ENCODE peak calls at places on chromosomes 5 and 9, in five cellular contexts. One of them, this sample, is unnamed.

GRCh38 chr5:92644271-92644886 is 936.6 kb downstream of the NR2F1-AS1 start:
- DNase-seq in effector memory CD4-positive, alpha-beta T cell: no peak
- DNase-seq in suprapubic skin: no peak
- DNase-seq in fibroblast of lung: no peak
- DNase-seq in CD4-positive, CD25-positive, alpha-beta regulatory T cell: no peak
- DNase-seq in this sample: no peak

GRCh38 chr5:99019812-99020697 is 91.2 kb upstream of the CHD1 start:
- DNase-seq in effector memory CD4-positive, alpha-beta T cell: no peak
- DNase-seq in suprapubic skin: no peak
- DNase-seq in fibroblast of lung: peak; percentile 95
- DNase-seq in CD4-positive, CD25-positive, alpha-beta regulatory T cell: no peak
- DNase-seq in this sample: no peak

GRCh38 chr9:77457916-77458592 is 190.1 kb downstream of the GNA14 start:
- DNase-seq in effector memory CD4-positive, alpha-beta T cell: peak; percentile 29
- DNase-seq in suprapubic skin: no peak
- DNase-seq in fibroblast of lung: peak; percentile 61
- DNase-seq in CD4-positive, CD25-positive, alpha-beta regulatory T cell: peak; percentile 77
- DNase-seq in this sample: no peak

GRCh38 chr5:108260105-108260857 is 121.6 kb downstream of the FBXL17 start:
- DNase-seq in effector memory CD4-positive, alpha-beta T cell: peak; percentile 48
- DNase-seq in suprapubic skin: peak; percentile 70
- DNase-seq in fibroblast of lung: peak; percentile 74
- DNase-seq in CD4-positive, CD25-positive, alpha-beta regulatory T cell: peak; percentile 75
- DNase-seq in this sample: peak; percentile 73

GRCh38 chr9:70902705-70903131 is 218.7 kb downstream of the TRPM3 start:
- DNase-seq in effector memory CD4-positive, alpha-beta T cell: no peak
- DNase-seq in suprapubic skin: no peak
- DNase-seq in fibroblast of lung: peak; percentile 100
- DNase-seq in CD4-positive, CD25-positive, alpha-beta regulatory T cell: no peak
- DNase-seq in this sample: no peak

GRCh38 chr5:79871721-79872120 is 119.3 kb downstream of the MTX3 start:
- DNase-seq in effector memory CD4-positive, alpha-beta T cell: no peak
- DNase-seq in suprapubic skin: no peak
- DNase-seq in fibroblast of lung: no peak
- DNase-seq in CD4-positive, CD25-positive, alpha-beta regulatory T cell: no peak
- DNase-seq in this sample: no peak

GRCh38 chr9:133702798-133703570 is 35.2 kb downstream of the SARDH start:
- DNase-seq in effector memory CD4-positive, alpha-beta T cell: no peak
- DNase-seq in suprapubic skin: peak; percentile 53
- DNase-seq in fibroblast of lung: no peak
- DNase-seq in CD4-positive, CD25-positive, alpha-beta regulatory T cell: no peak
- DNase-seq in this sample: peak; percentile 26

GRCh38 chr5:145925803-145926202 is 10.6 kb upstream of the SH3RF2 start:
- DNase-seq in effector memory CD4-positive, alpha-beta T cell: no peak
- DNase-seq in suprapubic skin: no peak
- DNase-seq in fibroblast of lung: peak; percentile 49
- DNase-seq in CD4-positive, CD25-positive, alpha-beta regulatory T cell: no peak
- DNase-seq in this sample: no peak

GRCh38 chr5:83255268-83255667 is 177.9 kb downstream of the XRCC4 start:
- DNase-seq in effector memory CD4-positive, alpha-beta T cell: no peak
- DNase-seq in suprapubic skin: no peak
- DNase-seq in fibroblast of lung: peak; percentile 80
- DNase-seq in CD4-positive, CD25-positive, alpha-beta regulatory T cell: no peak
- DNase-seq in this sample: no peak

GRCh38 chr9:77599492-77599891 is 48.6 kb downstream of the GNA14 start:
- DNase-seq in effector memory CD4-positive, alpha-beta T cell: no peak
- DNase-seq in suprapubic skin: no peak
- DNase-seq in fibroblast of lung: no peak
- DNase-seq in CD4-positive, CD25-positive, alpha-beta regulatory T cell: no peak
- DNase-seq in this sample: no peak

GRCh38 chr9:123642291-123643278 is 286.6 kb downstream of the CRB2 start:
- DNase-seq in effector memory CD4-positive, alpha-beta T cell: no peak
- DNase-seq in suprapubic skin: no peak
- DNase-seq in fibroblast of lung: peak; percentile 18
- DNase-seq in CD4-positive, CD25-positive, alpha-beta regulatory T cell: no peak
- DNase-seq in this sample: peak; percentile 67

GRCh38 chr9:77589046-77589795 is 58.9 kb downstream of the GNA14 start:
- DNase-seq in effector memory CD4-positive, alpha-beta T cell: no peak
- DNase-seq in suprapubic skin: no peak
- DNase-seq in fibroblast of lung: no peak
- DNase-seq in CD4-positive, CD25-positive, alpha-beta regulatory T cell: no peak
- DNase-seq in this sample: peak; percentile 45

GRCh38 chr5:157165261-157165660 is 803 bp downstream of the GARIN3 start:
- DNase-seq in effector memory CD4-positive, alpha-beta T cell: no peak
- DNase-seq in suprapubic skin: no peak
- DNase-seq in fibroblast of lung: no peak
- DNase-seq in CD4-positive, CD25-positive, alpha-beta regulatory T cell: no peak
- DNase-seq in this sample: no peak

GRCh38 chr9:82989949-82990348 is 73.0 kb downstream of the RASEF start:
- DNase-seq in effector memory CD4-positive, alpha-beta T cell: no peak
- DNase-seq in suprapubic skin: no peak
- DNase-seq in fibroblast of lung: no peak
- DNase-seq in CD4-positive, CD25-positive, alpha-beta regulatory T cell: no peak
- DNase-seq in this sample: no peak

GRCh38 chr5:141491323-141492167 is 2.7 kb downstream of the PCDHGC5 start:
- DNase-seq in effector memory CD4-positive, alpha-beta T cell: no peak
- DNase-seq in suprapubic skin: no peak
- DNase-seq in fibroblast of lung: no peak
- DNase-seq in CD4-positive, CD25-positive, alpha-beta regulatory T cell: no peak
- DNase-seq in this sample: no peak

GRCh38 chr5:149956685-149957084 is 3.9 kb upstream of the SLC26A2 start:
- DNase-seq in effector memory CD4-positive, alpha-beta T cell: no peak
- DNase-seq in suprapubic skin: no peak
- DNase-seq in fibroblast of lung: no peak
- DNase-seq in CD4-positive, CD25-positive, alpha-beta regulatory T cell: no peak
- DNase-seq in this sample: no peak

GRCh38 chr5:120405923-120406322 is 58.2 kb upstream of the PRR16 start:
- DNase-seq in effector memory CD4-positive, alpha-beta T cell: no peak
- DNase-seq in suprapubic skin: no peak
- DNase-seq in fibroblast of lung: peak; percentile 94
- DNase-seq in CD4-positive, CD25-positive, alpha-beta regulatory T cell: no peak
- DNase-seq in this sample: no peak

GRCh38 chr9:72193478-72193881 is 44.2 kb downstream of the GDA start:
- DNase-seq in effector memory CD4-positive, alpha-beta T cell: no peak
- DNase-seq in suprapubic skin: no peak
- DNase-seq in fibroblast of lung: no peak
- DNase-seq in CD4-positive, CD25-positive, alpha-beta regulatory T cell: no peak
- DNase-seq in this sample: no peak

GRCh38 chr9:86080112-86080579 is 19.2 kb downstream of the GOLM1 start:
- DNase-seq in effector memory CD4-positive, alpha-beta T cell: no peak
- DNase-seq in suprapubic skin: no peak
- DNase-seq in fibroblast of lung: no peak
- DNase-seq in CD4-positive, CD25-positive, alpha-beta regulatory T cell: no peak
- DNase-seq in this sample: no peak

GRCh38 chr5:2441496-2442180 is 309.8 kb downstream of the IRX2 start:
- DNase-seq in effector memory CD4-positive, alpha-beta T cell: no peak
- DNase-seq in suprapubic skin: no peak
- DNase-seq in fibroblast of lung: no peak
- DNase-seq in CD4-positive, CD25-positive, alpha-beta regulatory T cell: no peak
- DNase-seq in this sample: no peak

GRCh38 chr5:2439608-2440007 is 311.9 kb downstream of the IRX2 start:
- DNase-seq in effector memory CD4-positive, alpha-beta T cell: no peak
- DNase-seq in suprapubic skin: no peak
- DNase-seq in fibroblast of lung: no peak
- DNase-seq in CD4-positive, CD25-positive, alpha-beta regulatory T cell: no peak
- DNase-seq in this sample: no peak

GRCh38 chr5:2442686-2443354 is 308.7 kb downstream of the IRX2 start:
- DNase-seq in effector memory CD4-positive, alpha-beta T cell: no peak
- DNase-seq in suprapubic skin: no peak
- DNase-seq in fibroblast of lung: no peak
- DNase-seq in CD4-positive, CD25-positive, alpha-beta regulatory T cell: no peak
- DNase-seq in this sample: no peak
- H3K27me3 ChIP-seq in effector memory CD4-positive, alpha-beta T cell: no peaks in the 10 kb centered on the region
- H3K27me3 ChIP-seq in suprapubic skin: peaks cover 3% of the 10 kb centered on the region
- H3K27me3 ChIP-seq in fibroblast of lung: no peaks in the 10 kb centered on the region
- H3K27me3 ChIP-seq in CD4-positive, CD25-positive, alpha-beta regulatory T cell: no peaks in the 10 kb centered on the region
- H3K27me3 ChIP-seq in this sample: no peaks in the 10 kb centered on the region

GRCh38 chr9:3825724-3826123 is 299.9 kb upstream of the RFX3 start:
- DNase-seq in effector memory CD4-positive, alpha-beta T cell: no peak
- DNase-seq in suprapubic skin: no peak
- DNase-seq in fibroblast of lung: no peak
- DNase-seq in CD4-positive, CD25-positive, alpha-beta regulatory T cell: no peak
- DNase-seq in this sample: no peak
- H3K27ac ChIP-seq in effector memory CD4-positive, alpha-beta T cell: no peak overlapping the region
- H3K27ac ChIP-seq in suprapubic skin: no peak overlapping the region
- H3K27ac ChIP-seq in fibroblast of lung: no peak overlapping the region
- H3K27ac ChIP-seq in CD4-positive, CD25-positive, alpha-beta regulatory T cell: no peak overlapping the region
- H3K27ac ChIP-seq in this sample: no peak overlapping the region

DNA sequence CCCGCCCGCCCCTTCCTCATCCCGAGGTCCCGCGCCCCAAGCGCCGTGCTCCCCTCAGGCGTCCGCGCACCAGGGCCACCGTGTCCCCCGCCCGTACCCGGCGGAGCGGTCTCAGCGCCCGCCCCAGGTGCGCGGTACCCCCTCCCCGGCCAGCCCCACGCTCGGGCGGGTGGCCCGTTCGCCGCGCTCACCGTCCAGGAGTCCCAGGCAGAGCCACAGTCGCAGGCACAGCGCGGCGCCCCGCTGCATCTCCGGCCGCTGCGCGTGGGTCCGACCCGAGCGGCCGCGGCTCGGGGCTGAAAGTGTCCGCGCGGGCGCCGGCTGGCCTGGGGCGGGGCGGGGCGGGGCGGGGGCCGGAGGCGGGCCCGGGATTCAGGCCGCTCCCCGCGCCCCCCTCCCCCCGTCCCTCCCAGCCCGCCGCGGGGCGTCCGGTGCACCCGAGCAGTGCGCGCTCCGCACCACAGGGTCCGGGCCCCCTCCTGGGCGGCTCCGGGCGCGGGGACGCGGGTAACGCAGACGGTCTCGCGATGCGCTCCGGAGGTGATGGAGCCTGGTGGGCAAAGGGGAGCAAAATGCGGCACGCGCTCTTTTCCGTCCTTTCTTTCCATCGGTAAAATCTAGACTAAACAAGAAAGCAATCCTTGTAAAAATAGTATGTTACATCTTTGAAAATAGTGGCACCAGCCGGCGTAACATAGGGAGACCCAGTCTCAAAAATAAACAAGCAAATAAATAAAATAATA is at the start of gene FLT4:
- DNase-seq in effector memory CD4-positive, alpha-beta T cell: no peak
- DNase-seq in suprapubic skin: peak; percentile 47
- DNase-seq in fibroblast of lung: no peak
- DNase-seq in CD4-positive, CD25-positive, alpha-beta regulatory T cell: peak; percentile 30
- DNase-seq in this sample: no peak
- H3K27me3 ChIP-seq in effector memory CD4-positive, alpha-beta T cell: peaks cover 5% of the 10 kb centered on the region
- H3K27me3 ChIP-seq in suprapubic skin: peaks cover 83% of the 10 kb centered on the region
- H3K27me3 ChIP-seq in fibroblast of lung: peaks cover 17% of the 10 kb centered on the region
- H3K27me3 ChIP-seq in CD4-positive, CD25-positive, alpha-beta regulatory T cell: no peaks in the 10 kb centered on the region
- H3K27me3 ChIP-seq in this sample: peaks cover 90% of the 10 kb centered on the region

GRCh38 chr5:1155191-1156032 is 43.5 kb upstream of the SLC12A7 start:
- DNase-seq in effector memory CD4-positive, alpha-beta T cell: no peak
- DNase-seq in suprapubic skin: no peak
- DNase-seq in fibroblast of lung: no peak
- DNase-seq in CD4-positive, CD25-positive, alpha-beta regulatory T cell: no peak
- DNase-seq in this sample: no peak
- H3K27ac ChIP-seq in effector memory CD4-positive, alpha-beta T cell: no peak overlapping the region
- H3K27ac ChIP-seq in suprapubic skin: peak overlapping the region; percentile 80
- H3K27ac ChIP-seq in fibroblast of lung: no peak overlapping the region
- H3K27ac ChIP-seq in CD4-positive, CD25-positive, alpha-beta regulatory T cell: no peak overlapping the region
- H3K27ac ChIP-seq in this sample: no peak overlapping the region

GRCh38 chr9:132556226-132556625 is 26.2 kb upstream of the BARHL1 start:
- DNase-seq in effector memory CD4-positive, alpha-beta T cell: no peak
- DNase-seq in suprapubic skin: no peak
- DNase-seq in fibroblast of lung: no peak
- DNase-seq in CD4-positive, CD25-positive, alpha-beta regulatory T cell: no peak
- DNase-seq in this sample: no peak
- H3K27me3 ChIP-seq in effector memory CD4-positive, alpha-beta T cell: no peaks in the 10 kb centered on the region
- H3K27me3 ChIP-seq in suprapubic skin: peaks cover 57% of the 10 kb centered on the region
- H3K27me3 ChIP-seq in fibroblast of lung: peaks cover 5% of the 10 kb centered on the region
- H3K27me3 ChIP-seq in CD4-positive, CD25-positive, alpha-beta regulatory T cell: peaks cover 2% of the 10 kb centered on the region
- H3K27me3 ChIP-seq in this sample: no peaks in the 10 kb centered on the region

DNA sequence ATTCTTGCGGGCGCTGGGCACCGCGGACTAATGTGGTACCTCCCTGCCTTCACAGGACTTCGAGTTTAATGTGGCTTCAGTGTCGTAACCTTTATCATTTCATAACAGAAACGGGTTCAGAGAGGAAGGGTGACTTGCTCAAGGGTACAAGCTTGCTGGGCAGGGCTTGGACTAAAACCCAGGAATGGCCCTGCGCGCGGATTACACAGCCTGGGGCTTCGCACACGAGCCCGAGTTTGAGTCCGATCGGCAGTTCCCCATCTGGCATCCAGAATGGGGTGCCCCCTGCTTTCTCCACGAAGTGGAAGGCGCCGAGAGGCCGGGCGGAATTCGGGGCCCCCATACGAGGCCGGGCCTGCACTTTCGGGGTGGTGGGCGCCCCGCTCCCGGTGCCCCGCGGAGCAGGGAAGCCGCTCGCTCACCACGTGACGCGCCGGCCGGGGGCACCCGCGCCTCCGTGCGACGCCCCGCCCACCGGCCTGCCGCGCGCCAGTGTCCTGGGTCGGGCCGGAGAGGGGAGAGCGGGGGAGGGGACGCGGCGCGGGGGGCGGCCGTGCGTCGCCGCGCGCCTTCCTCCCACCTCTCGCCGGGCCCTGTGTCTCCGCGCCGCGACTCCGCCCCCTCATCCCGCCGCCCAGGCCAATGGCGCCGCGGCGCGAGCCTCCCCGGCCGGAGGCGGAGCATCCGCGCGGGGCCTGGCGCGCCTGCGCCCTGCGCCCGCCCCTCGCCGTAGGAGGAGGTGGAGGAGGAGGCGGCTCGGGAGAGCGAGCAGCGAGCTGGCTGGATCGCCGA is at the start of gene SET:
- DNase-seq in effector memory CD4-positive, alpha-beta T cell: peak; percentile 87
- DNase-seq in suprapubic skin: peak; percentile 94
- DNase-seq in fibroblast of lung: peak; percentile 87
- DNase-seq in CD4-positive, CD25-positive, alpha-beta regulatory T cell: peak; percentile 95
- DNase-seq in this sample: peak; percentile 98
- H3K27ac ChIP-seq in effector memory CD4-positive, alpha-beta T cell: peak within 1 kb of the TSS; percentile 82
- H3K27ac ChIP-seq in suprapubic skin: peak within 1 kb of the TSS; percentile 95
- H3K27ac ChIP-seq in fibroblast of lung: peak within 1 kb of the TSS; percentile 74
- H3K27ac ChIP-seq in CD4-positive, CD25-positive, alpha-beta regulatory T cell: peak within 1 kb of the TSS; percentile 91
- H3K27ac ChIP-seq in this sample: peak within 1 kb of the TSS; percentile 97

GRCh38 chr9:98929096-98929495 is 14.6 kb upstream of the COL15A1 start:
- DNase-seq in effector memory CD4-positive, alpha-beta T cell: no peak
- DNase-seq in suprapubic skin: no peak
- DNase-seq in fibroblast of lung: peak; percentile 58
- DNase-seq in CD4-positive, CD25-positive, alpha-beta regulatory T cell: no peak
- DNase-seq in this sample: no peak
- H3K27me3 ChIP-seq in effector memory CD4-positive, alpha-beta T cell: no peaks in the 10 kb centered on the region
- H3K27me3 ChIP-seq in suprapubic skin: peaks cover 2% of the 10 kb centered on the region
- H3K27me3 ChIP-seq in fibroblast of lung: no peaks in the 10 kb centered on the region
- H3K27me3 ChIP-seq in CD4-positive, CD25-positive, alpha-beta regulatory T cell: no peaks in the 10 kb centered on the region
- H3K27me3 ChIP-seq in this sample: no peaks in the 10 kb centered on the region

GRCh38 chr5:893137-893506 is 438 bp downstream of the TRIP13 start:
- DNase-seq in effector memory CD4-positive, alpha-beta T cell: no peak
- DNase-seq in suprapubic skin: no peak
- DNase-seq in fibroblast of lung: no peak
- DNase-seq in CD4-positive, CD25-positive, alpha-beta regulatory T cell: peak; percentile 12
- DNase-seq in this sample: no peak
- H3K27ac ChIP-seq in effector memory CD4-positive, alpha-beta T cell: no peak overlapping the region
- H3K27ac ChIP-seq in suprapubic skin: no peak overlapping the region
- H3K27ac ChIP-seq in fibroblast of lung: peak overlapping the region; percentile 93
- H3K27ac ChIP-seq in CD4-positive, CD25-positive, alpha-beta regulatory T cell: no peak overlapping the region
- H3K27ac ChIP-seq in this sample: no peak overlapping the region

GRCh38 chr9:132548971-132549649 is 33.3 kb upstream of the BARHL1 start:
- DNase-seq in effector memory CD4-positive, alpha-beta T cell: no peak
- DNase-seq in suprapubic skin: no peak
- DNase-seq in fibroblast of lung: peak; percentile 12
- DNase-seq in CD4-positive, CD25-positive, alpha-beta regulatory T cell: no peak
- DNase-seq in this sample: no peak
- H3K27me3 ChIP-seq in effector memory CD4-positive, alpha-beta T cell: peaks cover 11% of the 10 kb centered on the region
- H3K27me3 ChIP-seq in suprapubic skin: peaks cover 35% of the 10 kb centered on the region
- H3K27me3 ChIP-seq in fibroblast of lung: no peaks in the 10 kb centered on the region
- H3K27me3 ChIP-seq in CD4-positive, CD25-positive, alpha-beta regulatory T cell: peaks cover 2% of the 10 kb centered on the region
- H3K27me3 ChIP-seq in this sample: peaks cover 49% of the 10 kb centered on the region